ENCODE peak calls at places on chromosomes 5 and 9, in nine cellular contexts. One of them, this sample, is unnamed.

GRCh38 chr9:12790883-12791282 is 16.1 kb downstream of the LURAP1L start:
- DNase-seq in AG08395: no peak
- DNase-seq in NCI-H1436: no peak
- DNase-seq in T follicular helper cell: no peak
- DNase-seq in NCI-H187 treated with DMSO at 0.1 percent for 48 hours: no peak
- DNase-seq in brain microvascular endothelial cell: no peak
- DNase-seq in astrocyte of the cerebellum: no peak
- DNase-seq in GF-D8: no peak
- DNase-seq in cardiac muscle cell: no peak
- DNase-seq in this sample: no peak

GRCh38 chr9:20477940-20478620 is 144.2 kb downstream of the MLLT3 start:
- DNase-seq in AG08395: no peak
- DNase-seq in NCI-H1436: no peak
- DNase-seq in T follicular helper cell: no peak
- DNase-seq in NCI-H187 treated with DMSO at 0.1 percent for 48 hours: no peak
- DNase-seq in brain microvascular endothelial cell: peak
- DNase-seq in astrocyte of the cerebellum: peak
- DNase-seq in GF-D8: no peak
- DNase-seq in cardiac muscle cell: peak
- DNase-seq in this sample: no peak

GRCh38 chr9:122944960-122945888 is 4.4 kb downstream of the RABGAP1 start:
- DNase-seq in AG08395: no peak
- DNase-seq in NCI-H1436: no peak
- DNase-seq in T follicular helper cell: no peak
- DNase-seq in NCI-H187 treated with DMSO at 0.1 percent for 48 hours: no peak
- DNase-seq in brain microvascular endothelial cell: no peak
- DNase-seq in astrocyte of the cerebellum: no peak
- DNase-seq in GF-D8: no peak
- DNase-seq in cardiac muscle cell: no peak
- DNase-seq in this sample: no peak

GRCh38 chr5:134917070-134917831 is 12.3 kb downstream of the PCBD2 start:
- DNase-seq in AG08395: no peak
- DNase-seq in NCI-H1436: no peak
- DNase-seq in T follicular helper cell: no peak
- DNase-seq in NCI-H187 treated with DMSO at 0.1 percent for 48 hours: no peak
- DNase-seq in brain microvascular endothelial cell: no peak
- DNase-seq in astrocyte of the cerebellum: no peak
- DNase-seq in GF-D8: no peak
- DNase-seq in cardiac muscle cell: no peak
- DNase-seq in this sample: no peak

GRCh38 chr9:125239631-125240597 is 1.2 kb downstream of the HSPA5 start:
- DNase-seq in AG08395: no peak
- DNase-seq in NCI-H1436: no peak
- DNase-seq in T follicular helper cell: no peak
- DNase-seq in NCI-H187 treated with DMSO at 0.1 percent for 48 hours: no peak
- DNase-seq in brain microvascular endothelial cell: no peak
- DNase-seq in astrocyte of the cerebellum: no peak
- DNase-seq in GF-D8: no peak
- DNase-seq in cardiac muscle cell: no peak
- DNase-seq in this sample: no peak

GRCh38 chr5:114407783-114408182 is 45.9 kb downstream of the KCNN2 start:
- DNase-seq in AG08395: no peak
- DNase-seq in NCI-H1436: no peak
- DNase-seq in T follicular helper cell: no peak
- DNase-seq in NCI-H187 treated with DMSO at 0.1 percent for 48 hours: no peak
- DNase-seq in brain microvascular endothelial cell: no peak
- DNase-seq in astrocyte of the cerebellum: no peak
- DNase-seq in GF-D8: no peak
- DNase-seq in cardiac muscle cell: no peak
- DNase-seq in this sample: no peak

GRCh38 chr5:55492449-55492848 is 42.3 kb downstream of the PLPP1 start:
- DNase-seq in AG08395: no peak
- DNase-seq in NCI-H1436: no peak
- DNase-seq in T follicular helper cell: no peak
- DNase-seq in NCI-H187 treated with DMSO at 0.1 percent for 48 hours: no peak
- DNase-seq in brain microvascular endothelial cell: no peak
- DNase-seq in astrocyte of the cerebellum: no peak
- DNase-seq in GF-D8: no peak
- DNase-seq in cardiac muscle cell: no peak
- DNase-seq in this sample: no peak

GRCh38 chr5:135396459-135397055 is 2.5 kb downstream of the MACROH2A1 start:
- DNase-seq in AG08395: no peak
- DNase-seq in NCI-H1436: no peak
- DNase-seq in T follicular helper cell: no peak
- DNase-seq in NCI-H187 treated with DMSO at 0.1 percent for 48 hours: no peak
- DNase-seq in brain microvascular endothelial cell: no peak
- DNase-seq in astrocyte of the cerebellum: no peak
- DNase-seq in GF-D8: no peak
- DNase-seq in cardiac muscle cell: no peak
- DNase-seq in this sample: no peak

GRCh38 chr5:170443624-170444023 is 54.5 kb upstream of the KCNMB1 start:
- DNase-seq in AG08395: no peak
- DNase-seq in NCI-H1436: no peak
- DNase-seq in T follicular helper cell: no peak
- DNase-seq in NCI-H187 treated with DMSO at 0.1 percent for 48 hours: no peak
- DNase-seq in brain microvascular endothelial cell: no peak
- DNase-seq in astrocyte of the cerebellum: no peak
- DNase-seq in GF-D8: no peak
- DNase-seq in cardiac muscle cell: no peak
- DNase-seq in this sample: no peak

GRCh38 chr9:72579190-72579589 is 57.8 kb downstream of the TMC1 start:
- DNase-seq in AG08395: peak
- DNase-seq in NCI-H1436: peak
- DNase-seq in T follicular helper cell: no peak
- DNase-seq in NCI-H187 treated with DMSO at 0.1 percent for 48 hours: no peak
- DNase-seq in brain microvascular endothelial cell: peak
- DNase-seq in astrocyte of the cerebellum: no peak
- DNase-seq in GF-D8: no peak
- DNase-seq in cardiac muscle cell: peak
- DNase-seq in this sample: no peak

GRCh38 chr5:132747064-132747692 is at the start of gene CCNI2:
- DNase-seq in AG08395: no peak
- DNase-seq in NCI-H1436: no peak
- DNase-seq in T follicular helper cell: peak
- DNase-seq in NCI-H187 treated with DMSO at 0.1 percent for 48 hours: no peak
- DNase-seq in brain microvascular endothelial cell: no peak
- DNase-seq in astrocyte of the cerebellum: no peak
- DNase-seq in GF-D8: no peak
- DNase-seq in cardiac muscle cell: no peak
- DNase-seq in this sample: no peak

GRCh38 chr9:105437704-105438103 is 10.1 kb upstream of the FSD1L start:
- DNase-seq in AG08395: no peak
- DNase-seq in NCI-H1436: no peak
- DNase-seq in T follicular helper cell: no peak
- DNase-seq in NCI-H187 treated with DMSO at 0.1 percent for 48 hours: no peak
- DNase-seq in brain microvascular endothelial cell: no peak
- DNase-seq in astrocyte of the cerebellum: no peak
- DNase-seq in GF-D8: no peak
- DNase-seq in cardiac muscle cell: no peak
- DNase-seq in this sample: no peak

GRCh38 chr5:3139596-3139995 is 388.1 kb upstream of the IRX2 start:
- DNase-seq in AG08395: no peak
- DNase-seq in NCI-H1436: no peak
- DNase-seq in T follicular helper cell: no peak
- DNase-seq in NCI-H187 treated with DMSO at 0.1 percent for 48 hours: no peak
- DNase-seq in brain microvascular endothelial cell: no peak
- DNase-seq in astrocyte of the cerebellum: peak
- DNase-seq in GF-D8: no peak
- DNase-seq in cardiac muscle cell: no peak
- DNase-seq in this sample: no peak

GRCh38 chr9:20339611-20340010 is 282.7 kb downstream of the MLLT3 start:
- DNase-seq in AG08395: no peak
- DNase-seq in NCI-H1436: no peak
- DNase-seq in T follicular helper cell: no peak
- DNase-seq in NCI-H187 treated with DMSO at 0.1 percent for 48 hours: no peak
- DNase-seq in brain microvascular endothelial cell: no peak
- DNase-seq in astrocyte of the cerebellum: no peak
- DNase-seq in GF-D8: no peak
- DNase-seq in cardiac muscle cell: no peak
- DNase-seq in this sample: no peak

GRCh38 chr9:108412755-108413154 is 443.0 kb downstream of the ACTL7B start:
- DNase-seq in AG08395: no peak
- DNase-seq in NCI-H1436: no peak
- DNase-seq in T follicular helper cell: no peak
- DNase-seq in NCI-H187 treated with DMSO at 0.1 percent for 48 hours: no peak
- DNase-seq in brain microvascular endothelial cell: no peak
- DNase-seq in astrocyte of the cerebellum: no peak
- DNase-seq in GF-D8: no peak
- DNase-seq in cardiac muscle cell: no peak
- DNase-seq in this sample: no peak

GRCh38 chr9:124778575-124779367 is 1.8 kb downstream of the OLFML2A start:
- DNase-seq in AG08395: no peak
- DNase-seq in NCI-H1436: no peak
- DNase-seq in T follicular helper cell: no peak
- DNase-seq in NCI-H187 treated with DMSO at 0.1 percent for 48 hours: no peak
- DNase-seq in brain microvascular endothelial cell: no peak
- DNase-seq in astrocyte of the cerebellum: no peak
- DNase-seq in GF-D8: no peak
- DNase-seq in cardiac muscle cell: no peak
- DNase-seq in this sample: no peak

GRCh38 chr9:125854553-125855275 is 107.5 kb downstream of the PBX3 start:
- DNase-seq in AG08395: peak
- DNase-seq in NCI-H1436: no peak
- DNase-seq in T follicular helper cell: no peak
- DNase-seq in NCI-H187 treated with DMSO at 0.1 percent for 48 hours: no peak
- DNase-seq in brain microvascular endothelial cell: peak
- DNase-seq in astrocyte of the cerebellum: no peak
- DNase-seq in GF-D8: no peak
- DNase-seq in cardiac muscle cell: no peak
- DNase-seq in this sample: no peak

GRCh38 chr9:34419716-34420504 is 38.5 kb downstream of the FAM219A start:
- DNase-seq in AG08395: no peak
- DNase-seq in NCI-H1436: no peak
- DNase-seq in T follicular helper cell: no peak
- DNase-seq in NCI-H187 treated with DMSO at 0.1 percent for 48 hours: no peak
- DNase-seq in brain microvascular endothelial cell: no peak
- DNase-seq in astrocyte of the cerebellum: no peak
- DNase-seq in GF-D8: no peak
- DNase-seq in cardiac muscle cell: no peak
- DNase-seq in this sample: no peak